ENCODE peak calls at places on chromosomes 7 and 10, in seven cellular contexts. Y is stomach, A is suprapubic skin, S is spleen, I is HepG2, T is sigmoid colon, W is HCT116. Z is an unnamed sample.

GRCh38 chr10:72086466-72087391 is 1.6 kb downstream of the SPOCK2 start:
- DNase-seq in Y (no peak), A (no peak), S (peak), I (peak), T (no peak), W (no peak), Z (peak)

GRCh38 chr7:45421096-45421495 is 153.1 kb upstream of the ADCY1 start:
- DNase-seq in Y (no peak), A (no peak), S (no peak), I (no peak), T (no peak), W (no peak), Z (no peak)

GRCh38 chr10:120505866-120506265 is 48.8 kb downstream of the PLPP4 start:
- DNase-seq in Y (no peak), A (no peak), S (no peak), I (no peak), T (no peak), W (no peak), Z (no peak)

GRCh38 chr7:122212754-122213153 is 68.7 kb upstream of the AASS start:
- DNase-seq in Y (no peak), A (no peak), S (no peak), I (no peak), T (no peak), W (no peak), Z (no peak)

GRCh38 chr10:104339469-104340098 is 1.3 kb upstream of the ITPRIP start:
- DNase-seq in Y (peak), A (no peak), S (no peak), I (peak), T (peak), W (no peak), Z (peak)

GRCh38 chr7:111424768-111425167 is 137.5 kb downstream of the IMMP2L start:
- DNase-seq in Y (no peak), A (no peak), S (no peak), I (peak), T (no peak), W (no peak), Z (no peak)

GRCh38 chr7:33534830-33535229 is 370.5 kb upstream of the BMPER start:
- DNase-seq in Y (no peak), A (no peak), S (no peak), I (no peak), T (no peak), W (no peak), Z (no peak)

GRCh38 chr10:82942572-82943091 is 1067.6 kb downstream of the NRG3 start:
- DNase-seq in Y (no peak), A (no peak), S (no peak), I (no peak), T (peak), W (no peak), Z (no peak)

GRCh38 chr10:123886292-123886691 is 5.3 kb downstream of the CPXM2 start:
- DNase-seq in Y (no peak), A (no peak), S (no peak), I (no peak), T (no peak), W (no peak), Z (no peak)

GRCh38 chr10:115706482-115707076 is 566.4 kb downstream of the GFRA1 start:
- DNase-seq in Y (no peak), A (no peak), S (no peak), I (peak), T (no peak), W (peak), Z (no peak)

GRCh38 chr7:7183833-7184463 is 1.6 kb downstream of the C1GALT1 start:
- DNase-seq in Y (no peak), A (no peak), S (no peak), I (no peak), T (no peak), W (no peak), Z (no peak)

GRCh38 chr7:125830743-125831142 is 901.1 kb upstream of the POT1 start:
- DNase-seq in Y (no peak), A (no peak), S (no peak), I (no peak), T (no peak), W (no peak), Z (no peak)

GRCh38 chr10:112898540-112899395 is 51.3 kb upstream of the TCF7L2 start:
- DNase-seq in Y (peak), A (no peak), S (no peak), I (peak), T (no peak), W (peak), Z (peak)

GRCh38 chr7:20330797-20331230 is at the start of gene ITGB8:
- DNase-seq in Y (peak), A (peak), S (peak), I (no peak), T (peak), W (no peak), Z (no peak)

GRCh38 chr7:32158751-32159360 is 88.6 kb upstream of the PDE1C start:
- DNase-seq in Y (no peak), A (no peak), S (no peak), I (no peak), T (no peak), W (no peak), Z (no peak)

GRCh38 chr7:68203246-68203645 is 1206.6 kb downstream of the TYW1 start:
- DNase-seq in Y (no peak), A (no peak), S (peak), I (no peak), T (no peak), W (no peak), Z (no peak)

GRCh38 chr7:75743455-75743859 is 4.7 kb upstream of the HIP1 start:
- DNase-seq in Y (no peak), A (no peak), S (no peak), I (no peak), T (no peak), W (no peak), Z (peak)

GRCh38 chr10:122503004-122503403 is 41.7 kb downstream of the HTRA1 start:
- DNase-seq in Y (no peak), A (no peak), S (no peak), I (no peak), T (no peak), W (no peak), Z (no peak)

GRCh38 chr7:41164440-41164839 is 538.5 kb downstream of the INHBA start:
- DNase-seq in Y (no peak), A (no peak), S (no peak), I (no peak), T (no peak), W (no peak), Z (no peak)

GRCh38 chr10:52879181-52879607 is 106.6 kb upstream of the MBL2 start:
- DNase-seq in Y (no peak), A (no peak), S (no peak), I (no peak), T (no peak), W (no peak), Z (no peak)

GRCh38 chr7:67917118-67917755 is 920.6 kb downstream of the TYW1 start:
- DNase-seq in Y (no peak), A (no peak), S (no peak), I (no peak), T (no peak), W (no peak), Z (no peak)

GRCh38 chr7:28296571-28297483 is 115.5 kb upstream of the CREB5 start:
- DNase-seq in Y (no peak), A (no peak), S (no peak), I (no peak), T (no peak), W (peak), Z (peak)

GRCh38 chr7:27185013-27185707 is at the start of gene HOXA11:
- DNase-seq in Y (peak), A (peak), S (peak), I (no peak), T (peak), W (no peak), Z (peak)

GRCh38 chr10:25175527-25176420 is 973 bp downstream of the GPR158 start:
- DNase-seq in Y (no peak), A (no peak), S (no peak), I (no peak), T (no peak), W (no peak), Z (peak)

GRCh38 chr10:31702954-31703353 is 225.7 kb downstream of the ARHGAP12 start:
- DNase-seq in Y (no peak), A (no peak), S (no peak), I (no peak), T (no peak), W (no peak), Z (no peak)

GRCh38 chr7:115749924-115750323 is 280.6 kb downstream of the TFEC start:
- DNase-seq in Y (no peak), A (no peak), S (no peak), I (no peak), T (peak), W (no peak), Z (no peak)

GRCh38 chr7:78437118-78437517 is 638.5 kb downstream of the PHTF2 start:
- DNase-seq in Y (no peak), A (no peak), S (no peak), I (peak), T (no peak), W (no peak), Z (no peak)

GRCh38 chr10:59240581-59241183 is 64.2 kb downstream of the PHYHIPL start:
- DNase-seq in Y (no peak), A (no peak), S (no peak), I (peak), T (no peak), W (peak), Z (no peak)

GRCh38 chr7:13034693-13035092 is 347.3 kb downstream of the ARL4A start:
- DNase-seq in Y (no peak), A (no peak), S (no peak), I (no peak), T (no peak), W (no peak), Z (no peak)

GRCh38 chr10:59283456-59284082 is 78.8 kb downstream of the FAM13C start:
- DNase-seq in Y (no peak), A (no peak), S (no peak), I (no peak), T (no peak), W (no peak), Z (no peak)

GRCh38 chr7:115561341-115562110 is 469.0 kb downstream of the TFEC start:
- DNase-seq in Y (no peak), A (no peak), S (no peak), I (no peak), T (no peak), W (no peak), Z (no peak)

GRCh38 chr10:133473270-133473669 is 19.5 kb downstream of the SCART1 start:
- DNase-seq in Y (no peak), A (no peak), S (no peak), I (no peak), T (no peak), W (no peak), Z (no peak)

GRCh38 chr10:30555465-30555864 is 74.1 kb downstream of the LYZL2 start:
- DNase-seq in Y (no peak), A (no peak), S (no peak), I (no peak), T (no peak), W (no peak), Z (no peak)

GRCh38 chr7:5629941-5630340 is 151.5 kb downstream of the RNF216 start:
- DNase-seq in Y (no peak), A (no peak), S (peak), I (no peak), T (no peak), W (peak), Z (no peak)

GRCh38 chr7:121960678-121961461 is 87.9 kb downstream of the PTPRZ1 start:
- DNase-seq in Y (no peak), A (no peak), S (no peak), I (no peak), T (no peak), W (peak), Z (no peak)

GRCh38 chr10:27285093-27285492 is 44.5 kb upstream of the ACBD5 start:
- DNase-seq in Y (no peak), A (no peak), S (no peak), I (peak), T (no peak), W (peak), Z (no peak)

GRCh38 chr10:113273151-113273876 is 279.5 kb upstream of the HABP2 start:
- DNase-seq in Y (no peak), A (no peak), S (peak), I (no peak), T (no peak), W (no peak), Z (peak)

GRCh38 chr7:116970148-116970910 is 17.0 kb downstream of the ST7 start:
- DNase-seq in Y (no peak), A (no peak), S (no peak), I (no peak), T (no peak), W (no peak), Z (no peak)

GRCh38 chr10:24444337-24444736 is 235.4 kb downstream of the KIAA1217 start:
- DNase-seq in Y (no peak), A (no peak), S (no peak), I (no peak), T (no peak), W (no peak), Z (no peak)

GRCh38 chr10:72204296-72204695 is 11.5 kb upstream of the ANAPC16 start:
- DNase-seq in Y (no peak), A (no peak), S (no peak), I (no peak), T (no peak), W (no peak), Z (no peak)

DNA sequence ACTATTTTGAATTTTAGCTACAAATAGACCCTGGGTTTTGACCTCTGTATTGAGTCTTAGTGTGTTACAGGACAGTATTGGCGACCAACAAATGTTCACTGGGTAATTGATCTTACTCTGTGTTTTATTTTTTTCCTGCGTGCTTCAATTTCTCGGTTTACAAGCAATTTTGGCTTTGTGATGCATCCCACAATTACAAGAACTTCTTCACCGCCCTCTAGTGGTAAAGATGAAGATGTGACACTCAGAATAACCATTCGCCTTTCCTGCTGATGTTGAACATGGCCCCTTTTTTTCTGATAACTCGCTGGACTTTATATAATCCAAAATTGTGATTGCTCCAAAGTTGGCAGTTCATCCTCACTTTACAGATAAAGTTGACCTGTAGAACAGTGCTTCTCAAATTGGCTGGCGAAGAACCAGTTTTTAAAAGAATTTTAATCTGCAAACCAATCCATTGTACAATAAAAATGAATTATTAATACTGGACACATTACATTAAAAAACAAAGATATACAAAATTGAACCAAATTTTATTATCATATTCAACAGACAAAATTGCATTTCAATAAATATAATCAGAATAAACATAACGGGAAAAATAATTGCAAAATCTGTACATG is 20.2 kb upstream of the SMC3 start:
- DNase-seq in Y (no peak), A (no peak), S (no peak), I (peak), T (no peak), W (peak), Z (no peak)
- TF ChIP-seq POLR2AphosphoS5 in Y (peak), A (no peak), S (no peak), I (no peak), T (no peak), W (peak), Z (no peak)

GRCh38 chr10:49332768-49333167 is 33.8 kb downstream of the C10orf71 start:
- DNase-seq in Y (no peak), A (no peak), S (no peak), I (no peak), T (no peak), W (no peak), Z (no peak)
- H3K27ac ChIP-seq in Y (no peak), A (no peak), S (no peak), I (no peak), T (no peak), W (no peak), Z (no peak)

GRCh38 chr10:11290156-11290890 is 272.7 kb downstream of the CELF2 start:
- DNase-seq in Y (no peak), A (no peak), S (no peak), I (no peak), T (no peak), W (no peak), Z (no peak)
- TF ChIP-seq POLR2A in Y (no peak), A (no peak), S (no peak), I (no peak), T (no peak), W (no peak), Z (no peak)

DNA sequence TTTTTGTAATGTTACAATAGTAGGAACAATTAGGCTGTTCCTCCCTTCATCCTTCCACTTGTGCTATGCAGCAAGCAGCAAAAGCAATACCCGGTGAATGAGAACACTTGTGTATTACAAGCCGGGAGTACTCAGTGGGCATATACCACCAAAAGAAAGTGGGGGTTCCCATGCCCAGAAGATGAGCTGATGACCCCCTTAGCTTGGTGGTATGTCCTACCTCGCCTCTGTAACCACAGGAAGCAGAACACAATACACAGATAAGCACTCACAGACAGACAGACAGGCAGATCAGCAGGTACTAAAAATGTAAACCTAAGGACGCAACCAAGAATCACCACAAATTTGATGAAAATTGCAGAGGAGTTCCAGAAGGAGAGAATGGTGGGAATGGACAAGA is 15.5 kb upstream of the KIF20B start:
- DNase-seq in Y (no peak), A (no peak), S (no peak), I (no peak), T (no peak), W (no peak), Z (no peak)
- TF ChIP-seq POLR2AphosphoS5 in Y (no peak), A (no peak), S (no peak), I (no peak), T (no peak), W (no peak), Z (no peak)

GRCh38 chr7:99142727-99143521 is 984 bp downstream of the SMURF1 start:
- DNase-seq in Y (peak), A (peak), S (peak), I (peak), T (peak), W (peak), Z (peak)
- H3K27ac ChIP-seq in Y (peak), A (peak), S (peak), I (peak), T (peak), W (peak), Z (peak)

DNA sequence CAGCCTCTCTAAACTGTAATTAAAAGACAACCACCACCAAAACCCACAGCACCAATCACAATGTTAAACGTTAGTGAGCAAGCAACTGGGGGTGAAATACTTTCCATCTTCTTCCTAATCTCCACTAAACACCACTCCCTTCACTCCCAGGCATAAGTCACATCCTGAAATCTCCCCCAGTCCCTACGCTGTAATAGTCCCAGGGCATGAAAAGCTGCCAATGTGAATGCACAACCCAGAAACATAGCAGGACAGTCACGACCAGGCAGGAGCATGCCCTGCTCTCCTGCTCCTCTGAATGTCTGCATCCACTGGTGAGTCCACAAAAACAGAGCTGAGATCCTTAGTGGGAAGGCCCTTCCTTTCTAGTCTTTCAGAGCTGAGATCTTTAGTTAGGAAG is 288.9 kb downstream of the PARD3 start:
- DNase-seq in Y (no peak), A (no peak), S (no peak), I (no peak), T (no peak), W (no peak), Z (no peak)
- TF ChIP-seq POLR2A in Y (no peak), A (no peak), S (no peak), I (no peak), T (no peak), W (no peak), Z (no peak)

DNA sequence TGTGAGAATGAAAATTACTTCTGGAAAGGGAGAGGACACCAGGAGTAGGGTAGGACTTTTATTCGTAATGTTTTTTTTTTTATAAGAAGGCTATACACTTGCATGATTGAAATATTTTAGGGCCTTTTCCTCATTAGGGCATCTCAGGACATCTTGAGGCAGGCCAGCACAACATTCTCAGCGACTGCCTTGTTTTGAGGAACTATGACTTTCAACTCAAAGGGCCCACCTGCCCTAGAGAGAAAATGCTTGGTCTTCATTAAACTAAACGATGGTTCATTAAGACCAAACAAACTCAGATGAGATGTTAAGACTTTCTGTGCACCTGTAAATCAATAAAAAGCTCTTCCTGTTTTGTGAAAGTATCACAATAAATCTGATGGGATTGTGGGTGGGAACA is 11.3 kb downstream of the NOD1 start:
- DNase-seq in Y (no peak), A (no peak), S (no peak), I (no peak), T (no peak), W (no peak), Z (no peak)
- TF ChIP-seq POLR2AphosphoS5 in Y (no peak), A (no peak), S (no peak), I (no peak), T (no peak), W (no peak), Z (no peak)

GRCh38 chr7:107902381-107902780 is 11.4 kb downstream of the DLD start:
- DNase-seq in Y (no peak), A (no peak), S (no peak), I (no peak), T (no peak), W (no peak), Z (no peak)
- H3K27ac ChIP-seq in Y (no peak), A (no peak), S (no peak), I (no peak), T (no peak), W (no peak), Z (no peak)

DNA sequence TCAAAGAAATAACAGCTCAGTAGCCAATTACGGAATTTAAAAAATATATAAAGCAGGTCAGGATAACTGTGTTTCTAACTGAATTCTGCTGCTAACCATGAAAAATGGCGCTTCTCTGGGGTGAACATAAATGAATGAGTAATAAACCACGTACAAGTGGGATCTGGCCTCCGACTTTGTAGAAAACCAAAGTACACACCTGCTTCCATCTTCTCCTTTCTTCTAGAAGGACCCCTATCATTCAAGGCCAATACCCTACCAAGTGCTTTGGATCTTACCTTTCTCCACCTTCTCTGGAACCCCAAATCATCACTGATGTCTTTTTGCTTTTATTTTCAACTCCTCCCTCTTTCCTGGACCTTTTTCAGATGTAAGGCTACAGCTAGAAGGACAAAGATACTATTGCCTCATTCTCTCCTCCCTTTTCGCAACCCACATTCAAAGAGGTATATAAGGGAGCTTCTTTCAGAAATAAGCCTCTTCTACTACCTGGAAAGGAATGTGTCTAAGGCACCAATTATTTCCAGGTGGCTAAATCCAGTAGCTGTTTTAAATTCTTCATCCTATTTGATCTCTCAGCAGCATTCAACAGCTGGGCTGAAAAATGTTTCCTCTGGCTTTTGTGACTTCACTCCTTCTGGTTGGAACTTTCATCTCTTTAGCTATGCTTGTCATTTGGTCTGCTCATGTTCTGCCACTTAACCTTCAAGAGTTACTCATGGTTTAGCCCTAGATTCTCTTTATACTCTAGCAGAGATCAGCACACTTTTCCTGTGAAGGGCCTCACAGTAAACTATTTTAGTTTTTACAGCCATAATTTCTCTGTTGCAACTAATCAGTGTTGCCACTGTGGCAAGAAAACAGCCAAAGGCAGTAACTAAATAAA is 37.6 kb downstream of the NAMPT start:
- DNase-seq in Y (no peak), A (no peak), S (no peak), I (no peak), T (no peak), W (no peak), Z (no peak)
- TF ChIP-seq POLR2A in Y (no peak), A (no peak), S (no peak), I (no peak), T (no peak), W (no peak), Z (no peak)

Z was measured in transverse colon.